ENCODE peak calls at places on chromosomes 13 and 19, in eight cellular contexts. One of them, this sample, is unnamed.

GRCh38 chr19:1045247-1045603 is 5.3 kb downstream of the ABCA7 start:
- DNase-seq in spleen: no peak
- DNase-seq in tibial nerve: no peak
- DNase-seq in esophagus squamous epithelium: no peak
- DNase-seq in gastrocnemius medialis: no peak
- DNase-seq in stomach: peak; percentile 45
- DNase-seq in heart left ventricle: no peak
- DNase-seq in ovary: no peak
- DNase-seq in this sample: peak; percentile 94

GRCh38 chr13:27022571-27023311 is 148.9 kb downstream of the USP12 start:
- DNase-seq in esophagus squamous epithelium: no peak
- DNase-seq in spleen: no peak
- DNase-seq in stomach: peak; percentile 49
- DNase-seq in gastrocnemius medialis: no peak
- DNase-seq in tibial nerve: no peak
- DNase-seq in ovary: no peak
- DNase-seq in heart left ventricle: no peak
- DNase-seq in this sample: no peak

GRCh38 chr13:104779311-104779710 is 1713.1 kb upstream of the SLC10A2 start:
- DNase-seq in heart left ventricle: no peak
- DNase-seq in spleen: no peak
- DNase-seq in tibial nerve: no peak
- DNase-seq in gastrocnemius medialis: no peak
- DNase-seq in ovary: no peak
- DNase-seq in esophagus squamous epithelium: no peak
- DNase-seq in stomach: no peak
- DNase-seq in this sample: no peak

GRCh38 chr19:16025108-16026101 is 50.9 kb upstream of the TPM4 start:
- DNase-seq in spleen: peak; percentile 61
- DNase-seq in stomach: peak; percentile 54
- DNase-seq in gastrocnemius medialis: no peak
- DNase-seq in esophagus squamous epithelium: no peak
- DNase-seq in heart left ventricle: no peak
- DNase-seq in tibial nerve: no peak
- DNase-seq in ovary: no peak
- DNase-seq in this sample: peak; percentile 64

GRCh38 chr19:7663711-7664110 is 5.1 kb upstream of the RETN start:
- DNase-seq in tibial nerve: no peak
- DNase-seq in esophagus squamous epithelium: no peak
- DNase-seq in spleen: no peak
- DNase-seq in heart left ventricle: no peak
- DNase-seq in gastrocnemius medialis: no peak
- DNase-seq in stomach: no peak
- DNase-seq in ovary: no peak
- DNase-seq in this sample: no peak

GRCh38 chr13:36910545-36910944 is 9.5 kb downstream of the SMAD9 start:
- DNase-seq in esophagus squamous epithelium: no peak
- DNase-seq in heart left ventricle: no peak
- DNase-seq in spleen: no peak
- DNase-seq in gastrocnemius medialis: no peak
- DNase-seq in tibial nerve: no peak
- DNase-seq in ovary: no peak
- DNase-seq in stomach: no peak
- DNase-seq in this sample: no peak

GRCh38 chr13:45102136-45102802 is 18.0 kb upstream of the GTF2F2 start:
- DNase-seq in esophagus squamous epithelium: no peak
- DNase-seq in tibial nerve: no peak
- DNase-seq in heart left ventricle: no peak
- DNase-seq in gastrocnemius medialis: no peak
- DNase-seq in stomach: no peak
- DNase-seq in ovary: no peak
- DNase-seq in spleen: no peak
- DNase-seq in this sample: peak; percentile 75

GRCh38 chr13:59000770-59001169 is 1163.0 kb downstream of the DIAPH3 start:
- DNase-seq in heart left ventricle: no peak
- DNase-seq in tibial nerve: no peak
- DNase-seq in esophagus squamous epithelium: no peak
- DNase-seq in ovary: no peak
- DNase-seq in gastrocnemius medialis: no peak
- DNase-seq in stomach: no peak
- DNase-seq in spleen: no peak
- DNase-seq in this sample: no peak

GRCh38 chr13:22812793-22813192 is 368.0 kb upstream of the SGCG start:
- DNase-seq in stomach: peak; percentile 63
- DNase-seq in esophagus squamous epithelium: no peak
- DNase-seq in heart left ventricle: no peak
- DNase-seq in gastrocnemius medialis: no peak
- DNase-seq in tibial nerve: no peak
- DNase-seq in ovary: no peak
- DNase-seq in spleen: no peak
- DNase-seq in this sample: peak; percentile 53

GRCh38 chr19:10617409-10618121 is 7.8 kb upstream of the SLC44A2 start:
- DNase-seq in heart left ventricle: no peak
- DNase-seq in ovary: no peak
- DNase-seq in gastrocnemius medialis: no peak
- DNase-seq in stomach: no peak
- DNase-seq in spleen: no peak
- DNase-seq in tibial nerve: no peak
- DNase-seq in esophagus squamous epithelium: no peak
- DNase-seq in this sample: no peak

GRCh38 chr13:80035096-80035495 is 305.8 kb downstream of the SPRY2 start:
- DNase-seq in heart left ventricle: no peak
- DNase-seq in stomach: no peak
- DNase-seq in gastrocnemius medialis: no peak
- DNase-seq in ovary: no peak
- DNase-seq in tibial nerve: no peak
- DNase-seq in esophagus squamous epithelium: no peak
- DNase-seq in spleen: no peak
- DNase-seq in this sample: no peak

GRCh38 chr13:51614350-51614786 is 30.1 kb downstream of the WDFY2 start:
- DNase-seq in ovary: no peak
- DNase-seq in gastrocnemius medialis: no peak
- DNase-seq in spleen: peak; percentile 79
- DNase-seq in tibial nerve: no peak
- DNase-seq in stomach: no peak
- DNase-seq in heart left ventricle: peak; percentile 45
- DNase-seq in esophagus squamous epithelium: no peak
- DNase-seq in this sample: no peak

GRCh38 chr13:30158774-30159445 is 148.4 kb downstream of the KATNAL1 start:
- DNase-seq in esophagus squamous epithelium: no peak
- DNase-seq in stomach: peak; percentile 53
- DNase-seq in spleen: no peak
- DNase-seq in heart left ventricle: no peak
- DNase-seq in gastrocnemius medialis: no peak
- DNase-seq in ovary: no peak
- DNase-seq in tibial nerve: peak; percentile 32
- DNase-seq in this sample: peak; percentile 37

GRCh38 chr13:41696163-41697003 is 239.0 kb downstream of the RGCC start:
- DNase-seq in tibial nerve: no peak
- DNase-seq in gastrocnemius medialis: no peak
- DNase-seq in spleen: no peak
- DNase-seq in ovary: no peak
- DNase-seq in stomach: no peak
- DNase-seq in heart left ventricle: no peak
- DNase-seq in esophagus squamous epithelium: no peak
- DNase-seq in this sample: no peak

GRCh38 chr13:65594255-65594654 is 1635.9 kb downstream of the PCDH9 start:
- DNase-seq in esophagus squamous epithelium: no peak
- DNase-seq in stomach: no peak
- DNase-seq in heart left ventricle: no peak
- DNase-seq in gastrocnemius medialis: no peak
- DNase-seq in ovary: no peak
- DNase-seq in tibial nerve: no peak
- DNase-seq in spleen: no peak
- DNase-seq in this sample: no peak

GRCh38 chr19:50796634-50797428 is 6.6 kb downstream of the ACP4 start:
- DNase-seq in stomach: no peak
- DNase-seq in spleen: no peak
- DNase-seq in ovary: no peak
- DNase-seq in heart left ventricle: no peak
- DNase-seq in tibial nerve: no peak
- DNase-seq in gastrocnemius medialis: no peak
- DNase-seq in esophagus squamous epithelium: no peak
- DNase-seq in this sample: no peak
- TF ChIP-seq POLR2A in stomach: no peak
- TF ChIP-seq POLR2A in spleen: no peak
- TF ChIP-seq POLR2A in ovary: no peak
- TF ChIP-seq POLR2A in heart left ventricle: no peak
- TF ChIP-seq POLR2A in tibial nerve: no peak
- TF ChIP-seq POLR2A in gastrocnemius medialis: no peak
- TF ChIP-seq POLR2A in esophagus squamous epithelium: no peak
- TF ChIP-seq POLR2A in this sample: no peak

DNA sequence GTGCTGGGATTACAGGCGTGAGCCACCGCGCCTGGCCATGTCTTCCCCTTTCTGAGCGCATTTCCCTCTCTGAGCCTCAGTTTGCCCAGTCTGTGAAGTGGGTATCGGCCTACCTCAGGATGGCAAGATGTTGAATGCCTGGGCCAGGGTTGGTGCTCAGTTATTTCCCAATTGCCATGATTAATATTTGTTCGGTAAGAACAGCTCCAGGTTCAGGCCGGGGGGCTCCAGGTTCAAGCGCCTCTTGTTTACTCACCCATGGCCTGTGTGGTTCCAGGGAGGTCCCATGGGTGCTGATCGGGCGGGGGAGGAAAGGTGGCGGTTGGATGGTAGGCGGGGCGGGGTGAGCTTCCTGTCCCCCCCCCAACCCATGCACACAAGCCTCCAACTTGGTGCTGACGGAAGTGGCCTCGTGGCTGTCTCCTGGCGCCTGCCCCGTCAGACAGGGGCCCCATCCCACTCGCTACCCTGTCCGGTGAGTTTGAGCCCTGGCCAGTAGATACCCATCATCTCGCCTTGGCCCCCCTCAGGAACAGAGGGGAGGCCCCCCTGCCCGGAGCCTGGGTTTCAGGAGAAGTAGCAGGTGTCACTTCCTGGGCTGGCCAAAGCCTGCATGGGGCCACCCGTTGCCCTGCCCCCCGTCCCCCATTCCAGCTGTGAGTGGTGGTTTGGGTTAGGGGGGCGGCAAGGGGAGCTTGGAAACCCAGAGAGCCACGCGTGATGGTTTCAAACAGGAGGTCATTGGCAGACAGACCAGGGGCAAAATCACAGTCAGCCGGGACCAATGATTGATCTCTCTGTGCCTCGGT is at the start of gene FCHO1:
- DNase-seq in spleen: peak; percentile 95
- DNase-seq in heart left ventricle: peak; percentile 41
- DNase-seq in tibial nerve: no peak
- DNase-seq in stomach: peak; percentile 51
- DNase-seq in gastrocnemius medialis: no peak
- DNase-seq in ovary: no peak
- DNase-seq in esophagus squamous epithelium: peak; percentile 65
- DNase-seq in this sample: no peak
- TF ChIP-seq POLR2A in spleen: no peak
- TF ChIP-seq POLR2A in heart left ventricle: no peak
- TF ChIP-seq POLR2A in tibial nerve: no peak
- TF ChIP-seq POLR2A in stomach: no peak
- TF ChIP-seq POLR2A in gastrocnemius medialis: peak; percentile 12
- TF ChIP-seq POLR2A in ovary: no peak
- TF ChIP-seq POLR2A in esophagus squamous epithelium: peak; percentile 47
- TF ChIP-seq POLR2A in this sample: no peak

DNA sequence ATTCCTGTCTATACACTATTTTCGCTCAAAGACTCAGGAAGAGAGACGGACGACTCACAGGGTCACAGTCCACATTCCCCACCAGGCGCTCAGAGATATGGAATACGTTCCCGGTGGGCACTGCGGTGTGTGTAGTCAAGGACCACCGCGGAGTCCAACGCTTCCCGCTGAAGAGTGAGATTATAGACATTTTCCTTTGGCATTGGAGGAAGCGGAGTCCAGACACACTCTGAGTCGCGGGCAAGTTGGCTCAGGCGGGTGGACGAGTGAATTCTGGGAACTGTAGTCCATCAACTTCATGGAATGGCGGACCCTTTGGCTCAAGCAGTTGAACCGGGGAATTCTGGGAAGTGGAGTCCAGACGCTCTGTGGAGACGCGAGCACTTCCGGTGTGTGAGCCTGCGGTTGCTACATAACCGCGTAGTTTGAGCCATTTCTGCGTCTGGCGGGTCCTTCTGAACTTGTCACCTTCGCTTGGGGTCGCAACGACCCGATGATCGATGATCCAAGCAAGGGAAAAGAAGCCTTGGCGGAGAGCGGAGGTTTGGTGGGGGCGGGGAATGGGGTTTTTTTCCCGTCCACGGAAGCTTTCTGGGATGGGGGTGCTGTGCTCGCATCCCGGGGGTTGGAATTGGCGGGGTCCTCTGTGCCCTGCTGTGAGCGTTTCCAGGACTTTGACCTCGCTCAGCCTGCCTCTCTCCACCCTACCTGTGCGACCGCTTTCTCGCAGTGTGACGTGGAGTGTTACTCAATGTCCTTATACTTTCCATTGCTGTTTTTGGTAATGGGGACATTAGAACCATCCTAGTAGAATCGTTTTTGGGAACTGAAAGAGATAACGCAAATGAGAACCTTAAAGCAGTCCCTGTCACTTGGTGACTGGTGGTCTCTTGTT is at the start of gene ZNF230:
- DNase-seq in tibial nerve: peak; percentile 68
- DNase-seq in spleen: peak; percentile 95
- DNase-seq in esophagus squamous epithelium: peak; percentile 56
- DNase-seq in heart left ventricle: peak; percentile 94
- DNase-seq in ovary: peak; percentile 88
- DNase-seq in stomach: peak; percentile 90
- DNase-seq in gastrocnemius medialis: peak; percentile 90
- DNase-seq in this sample: peak; percentile 99
- TF ChIP-seq POLR2A in tibial nerve: no peak
- TF ChIP-seq POLR2A in spleen: no peak
- TF ChIP-seq POLR2A in esophagus squamous epithelium: peak; percentile 31
- TF ChIP-seq POLR2A in heart left ventricle: no peak
- TF ChIP-seq POLR2A in ovary: peak; percentile 37
- TF ChIP-seq POLR2A in stomach: no peak
- TF ChIP-seq POLR2A in gastrocnemius medialis: no peak
- TF ChIP-seq POLR2A in this sample: no peak

DNA sequence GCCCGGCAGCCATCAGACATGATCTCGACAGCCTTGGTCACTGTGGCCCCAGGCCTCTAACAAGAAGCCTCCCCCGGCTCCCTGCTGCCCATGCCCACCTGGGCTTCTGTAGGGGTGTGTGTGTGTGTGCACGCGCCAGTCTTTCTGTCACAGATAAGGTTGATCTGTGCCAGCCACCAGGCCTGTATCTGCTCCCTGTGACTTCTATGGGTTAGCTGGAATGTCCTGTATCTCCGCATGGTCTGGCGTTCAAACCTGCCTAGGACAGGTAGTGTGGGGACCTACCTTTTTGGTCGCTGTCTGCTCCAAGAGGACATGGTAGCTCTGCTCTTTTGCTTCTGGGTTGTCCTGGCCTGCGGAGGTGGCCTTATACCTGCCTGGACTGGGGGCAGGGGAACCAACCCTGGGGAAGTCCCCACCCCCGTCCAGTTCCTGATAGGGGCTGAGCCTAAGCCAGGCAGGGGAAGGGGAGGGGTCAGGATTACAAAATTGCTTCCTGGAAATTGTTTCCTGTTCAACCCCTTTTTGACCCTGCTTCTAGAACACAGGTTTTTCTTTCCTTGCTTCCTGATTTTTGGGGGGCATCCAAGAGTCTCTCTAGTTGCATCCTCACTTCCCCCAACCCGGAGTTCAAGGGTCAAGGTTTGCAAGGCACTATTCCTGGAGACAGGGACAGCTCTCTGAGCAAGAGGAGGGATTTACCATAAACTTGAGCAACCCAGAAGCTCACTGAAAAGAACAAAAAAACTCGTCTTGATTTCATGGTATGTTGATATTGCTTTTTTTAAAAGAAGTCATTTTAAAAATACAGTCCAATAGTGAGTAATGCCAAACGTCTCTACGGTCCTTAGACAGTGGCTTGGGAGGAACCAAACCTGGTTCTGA is at the start of gene LRG1:
- DNase-seq in spleen: peak; percentile 92
- DNase-seq in stomach: peak; percentile 90
- DNase-seq in heart left ventricle: no peak
- DNase-seq in tibial nerve: no peak
- DNase-seq in ovary: peak; percentile 82
- DNase-seq in esophagus squamous epithelium: no peak
- DNase-seq in gastrocnemius medialis: no peak
- DNase-seq in this sample: no peak
- TF ChIP-seq POLR2A in spleen: no peak
- TF ChIP-seq POLR2A in stomach: no peak
- TF ChIP-seq POLR2A in heart left ventricle: no peak
- TF ChIP-seq POLR2A in tibial nerve: no peak
- TF ChIP-seq POLR2A in ovary: no peak
- TF ChIP-seq POLR2A in esophagus squamous epithelium: no peak
- TF ChIP-seq POLR2A in gastrocnemius medialis: no peak
- TF ChIP-seq POLR2A in this sample: no peak